ENCODE peak calls at places on chromosomes 13 and 19, in five cellular contexts. M, T, U, V and L are unnamed samples.

GRCh38 chr19:1627194-1627593 is 21.9 kb upstream of the UQCR11 start:
- DNase-seq in T (no peak), M (no peak), U (no peak), V (no peak), L (no peak)

GRCh38 chr19:3359850-3360493 is 6.4 kb upstream of the NFIC start:
- DNase-seq in U (peak; percentile 32), T (peak; percentile 58), M (no peak), V (no peak), L (peak; percentile 38)

GRCh38 chr13:50320297-50320862 is 305.1 kb downstream of the KCNRG start:
- DNase-seq in U (no peak), T (no peak), V (peak; percentile 32), M (no peak), L (no peak)

GRCh38 chr13:113758651-113759524 is at the start of gene TMEM255B:
- DNase-seq in U (peak; percentile 89), T (peak; percentile 78), M (peak; percentile 71), V (peak; percentile 72), L (peak; percentile 73)

GRCh38 chr19:56273563-56274117 is 1.1 kb downstream of the EDDM13 start:
- DNase-seq in T (no peak), M (no peak), V (no peak), U (no peak), L (no peak)

GRCh38 chr13:42040730-42041016 is 7.8 kb upstream of the DGKH start:
- DNase-seq in V (no peak), U (no peak), T (no peak), M (no peak), L (no peak)

GRCh38 chr19:38564981-38565685 is 52.6 kb downstream of the MAP4K1 start:
- DNase-seq in V (no peak), M (no peak), T (peak; percentile 37), U (no peak), L (peak; percentile 6)

GRCh38 chr19:53644061-53644816 is 12.4 kb downstream of the DPRX start:
- DNase-seq in T (no peak), U (no peak), M (no peak), V (no peak), L (no peak)

GRCh38 chr13:101892296-101892695 is 439.8 kb downstream of the ITGBL1 start:
- DNase-seq in T (no peak), V (no peak), U (no peak), M (no peak), L (no peak)

GRCh38 chr19:43780706-43781525 is at the start of gene KCNN4:
- DNase-seq in U (peak; percentile 79), M (no peak), V (peak; percentile 42), T (peak; percentile 70), L (peak; percentile 60)

GRCh38 chr19:33868821-33869412 is 72.2 kb downstream of the KCTD15 start:
- DNase-seq in V (peak; percentile 36), T (no peak), U (peak; percentile 30), M (peak; percentile 43), L (no peak)

GRCh38 chr13:74026753-74027152 is 107.5 kb downstream of the KLF12 start:
- DNase-seq in M (no peak), U (peak; percentile 51), T (peak; percentile 26), V (no peak), L (peak; percentile 54)

GRCh38 chr19:58551123-58551497 is 3.8 kb downstream of the CHMP2A start:
- DNase-seq in T (no peak), M (no peak), V (no peak), U (no peak), L (no peak)

GRCh38 chr13:95676100-95676774 is 702 bp upstream of the DNAJC3 start:
- DNase-seq in V (peak; percentile 11), T (no peak), M (peak; percentile 24), U (peak; percentile 36), L (no peak)

GRCh38 chr19:48752511-48753365 is at the start of gene FUT1:
- DNase-seq in M (peak; percentile 89), T (no peak), U (peak; percentile 72), V (no peak), L (peak; percentile 19)

GRCh38 chr19:15107056-15108010 is at the start of gene SYDE1:
- DNase-seq in M (no peak), T (no peak), V (peak; percentile 66), U (no peak), L (no peak)

GRCh38 chr19:49911381-49912145 is 14.9 kb upstream of the IL4I1 start:
- DNase-seq in U (peak; percentile 12), V (no peak), T (no peak), M (no peak), L (peak; percentile 42)

GRCh38 chr13:25213716-25214115 is 41.6 kb upstream of the AMER2 start:
- DNase-seq in V (no peak), M (peak; percentile 11), U (no peak), T (no peak), L (no peak)